ENCODE peak calls at places on chromosomes 5 and 9, in nine cellular contexts. R, N, G, W, L, H, V, O and K are unnamed samples.

GRCh38 chr9:13377286-13377925 is 97.9 kb upstream of the MPDZ start:
- DNase-seq in H (no peak), R (no peak), O (no peak), V (no peak), L (no peak), W (no peak), N (no peak), G (no peak), K (no peak)

GRCh38 chr5:87649455-87649854 is 236.7 kb upstream of the CCNH start:
- DNase-seq in H (no peak), V (no peak), R (peak), W (no peak), N (no peak), O (no peak), G (no peak), L (peak), K (no peak)

GRCh38 chr5:345404-346195 is 24.1 kb downstream of the AHRR start:
- DNase-seq in V (no peak), H (no peak), W (no peak), G (no peak), L (no peak), O (no peak), N (no peak), R (peak), K (no peak)

GRCh38 chr5:13516195-13516594 is 428.3 kb downstream of the DNAH5 start:
- DNase-seq in H (no peak), V (no peak), W (no peak), G (no peak), L (no peak), R (no peak), N (no peak), O (no peak), K (no peak)

GRCh38 chr9:21434202-21435014 is 5.8 kb upstream of the IFNA1 start:
- DNase-seq in H (no peak), R (peak), W (peak), L (peak), G (peak), N (no peak), O (peak), V (no peak), K (peak)

GRCh38 chr9:3014164-3014563 is 170.3 kb upstream of the PUM3 start:
- DNase-seq in W (no peak), R (no peak), O (no peak), L (no peak), G (no peak), V (no peak), N (no peak), H (no peak), K (no peak)

GRCh38 chr5:170809551-170809950 is 26.0 kb downstream of the GABRP start:
- DNase-seq in W (no peak), V (no peak), O (peak), H (no peak), N (no peak), G (peak), L (peak), R (peak), K (no peak)

GRCh38 chr5:83927140-83927733 is 206.6 kb upstream of the HAPLN1 start:
- DNase-seq in V (peak), G (peak), L (peak), N (no peak), W (peak), O (peak), H (no peak), R (peak), K (peak)

GRCh38 chr9:114378016-114378415 is 9.8 kb downstream of the AKNA start:
- DNase-seq in V (peak), L (no peak), O (no peak), G (no peak), N (no peak), W (no peak), R (no peak), H (no peak), K (no peak)

GRCh38 chr9:35659340-35659739 is 1.2 kb downstream of the CCDC107 start:
- DNase-seq in H (no peak), R (peak), V (no peak), N (no peak), W (no peak), G (no peak), L (no peak), O (no peak), K (no peak)

GRCh38 chr5:14958196-14958595 is 86.6 kb upstream of the ANKH start:
- DNase-seq in L (no peak), G (no peak), W (no peak), H (no peak), R (peak), O (no peak), V (no peak), N (no peak), K (no peak)

GRCh38 chr9:132142883-132143282 is 19.0 kb upstream of the NTNG2 start:
- DNase-seq in H (no peak), R (no peak), N (no peak), V (no peak), W (no peak), G (no peak), L (peak), O (no peak), K (no peak)

GRCh38 chr5:119074419-119074818 is 3.5 kb downstream of the DMXL1 start:
- DNase-seq in G (no peak), R (no peak), O (no peak), H (no peak), W (no peak), L (no peak), N (no peak), V (no peak), K (no peak)